ENCODE peak calls at places on chromosomes 13 and 19, in seven cellular contexts. One of them, this sample, is unnamed.

GRCh38 chr13:111385182-111385857 is 64.9 kb downstream of the TEX29 start:
- DNase-seq in K562: no peak
- DNase-seq in small intestine: no peak
- DNase-seq in ovary: no peak
- DNase-seq in tibial artery: no peak
- DNase-seq in esophagus squamous epithelium: no peak
- DNase-seq in GM23248: no peak
- DNase-seq in this sample: no peak

GRCh38 chr19:41785653-41786052 is 10.7 kb upstream of the CEACAM3 start:
- DNase-seq in GM23248: peak; percentile 71
- DNase-seq in esophagus squamous epithelium: no peak
- DNase-seq in K562: peak; percentile 83
- DNase-seq in tibial artery: peak; percentile 30
- DNase-seq in ovary: no peak
- DNase-seq in small intestine: peak; percentile 89
- DNase-seq in this sample: no peak

GRCh38 chr13:31111136-31111535 is 50.6 kb downstream of the HSPH1 start:
- DNase-seq in tibial artery: no peak
- DNase-seq in GM23248: peak; percentile 21
- DNase-seq in esophagus squamous epithelium: no peak
- DNase-seq in ovary: no peak
- DNase-seq in K562: no peak
- DNase-seq in small intestine: no peak
- DNase-seq in this sample: no peak

GRCh38 chr13:42991892-42992584 is at the start of gene EPSTI1:
- DNase-seq in esophagus squamous epithelium: no peak
- DNase-seq in ovary: peak; percentile 68
- DNase-seq in tibial artery: peak; percentile 66
- DNase-seq in K562: peak; percentile 31
- DNase-seq in GM23248: peak; percentile 84
- DNase-seq in small intestine: peak; percentile 93
- DNase-seq in this sample: peak; percentile 72

GRCh38 chr13:34419025-34419424 is 523.0 kb upstream of the NBEA start:
- DNase-seq in K562: no peak
- DNase-seq in ovary: no peak
- DNase-seq in GM23248: no peak
- DNase-seq in tibial artery: no peak
- DNase-seq in small intestine: no peak
- DNase-seq in esophagus squamous epithelium: no peak
- DNase-seq in this sample: no peak

GRCh38 chr13:21749410-21749809 is 78.5 kb downstream of the FGF9 start:
- DNase-seq in K562: no peak
- DNase-seq in esophagus squamous epithelium: no peak
- DNase-seq in GM23248: peak; percentile 7
- DNase-seq in ovary: no peak
- DNase-seq in small intestine: no peak
- DNase-seq in tibial artery: no peak
- DNase-seq in this sample: no peak

GRCh38 chr19:33063356-33064116 is 1.2 kb downstream of the RHPN2 start:
- DNase-seq in small intestine: peak; percentile 87
- DNase-seq in tibial artery: no peak
- DNase-seq in esophagus squamous epithelium: no peak
- DNase-seq in ovary: peak; percentile 26
- DNase-seq in K562: no peak
- DNase-seq in GM23248: no peak
- DNase-seq in this sample: peak; percentile 57

GRCh38 chr13:107376393-107377085 is 808.6 kb upstream of the ARGLU1 start:
- DNase-seq in ovary: no peak
- DNase-seq in esophagus squamous epithelium: no peak
- DNase-seq in K562: no peak
- DNase-seq in GM23248: peak; percentile 52
- DNase-seq in small intestine: no peak
- DNase-seq in tibial artery: no peak
- DNase-seq in this sample: no peak

GRCh38 chr13:95020298-95020987 is 280.8 kb downstream of the ABCC4 start:
- DNase-seq in tibial artery: no peak
- DNase-seq in K562: no peak
- DNase-seq in esophagus squamous epithelium: no peak
- DNase-seq in ovary: no peak
- DNase-seq in GM23248: no peak
- DNase-seq in small intestine: no peak
- DNase-seq in this sample: no peak

GRCh38 chr19:42199440-42200115 is 17.9 kb downstream of the DEDD2 start:
- DNase-seq in small intestine: peak; percentile 32
- DNase-seq in ovary: no peak
- DNase-seq in GM23248: no peak
- DNase-seq in K562: peak; percentile 92
- DNase-seq in esophagus squamous epithelium: no peak
- DNase-seq in tibial artery: peak; percentile 55
- DNase-seq in this sample: peak; percentile 69

GRCh38 chr19:4199699-4200293 is 17.3 kb downstream of the ANKRD24 start:
- DNase-seq in small intestine: peak; percentile 50
- DNase-seq in esophagus squamous epithelium: no peak
- DNase-seq in ovary: no peak
- DNase-seq in K562: peak; percentile 42
- DNase-seq in tibial artery: no peak
- DNase-seq in GM23248: no peak
- DNase-seq in this sample: no peak

GRCh38 chr13:30333601-30334000 is 26.2 kb upstream of the KATNAL1 start:
- DNase-seq in small intestine: no peak
- DNase-seq in GM23248: no peak
- DNase-seq in esophagus squamous epithelium: no peak
- DNase-seq in ovary: no peak
- DNase-seq in tibial artery: no peak
- DNase-seq in K562: no peak
- DNase-seq in this sample: no peak

GRCh38 chr13:75838366-75839017 is 202.4 kb downstream of the LMO7 start:
- DNase-seq in small intestine: no peak
- DNase-seq in esophagus squamous epithelium: no peak
- DNase-seq in K562: no peak
- DNase-seq in tibial artery: no peak
- DNase-seq in GM23248: peak; percentile 22
- DNase-seq in ovary: no peak
- DNase-seq in this sample: no peak

GRCh38 chr13:91946498-91947070 is 548.2 kb downstream of the GPC5 start:
- DNase-seq in ovary: no peak
- DNase-seq in small intestine: no peak
- DNase-seq in GM23248: peak; percentile 1
- DNase-seq in K562: peak; percentile 1
- DNase-seq in esophagus squamous epithelium: no peak
- DNase-seq in tibial artery: no peak
- DNase-seq in this sample: no peak

GRCh38 chr19:7851623-7852500 is 21.8 kb downstream of the EVI5L start:
- DNase-seq in tibial artery: no peak
- DNase-seq in small intestine: no peak
- DNase-seq in GM23248: no peak
- DNase-seq in esophagus squamous epithelium: no peak
- DNase-seq in ovary: no peak
- DNase-seq in K562: no peak
- DNase-seq in this sample: no peak

GRCh38 chr19:10892256-10892655 is 20.9 kb downstream of the CARM1 start:
- DNase-seq in esophagus squamous epithelium: no peak
- DNase-seq in tibial artery: no peak
- DNase-seq in GM23248: no peak
- DNase-seq in small intestine: no peak
- DNase-seq in ovary: no peak
- DNase-seq in K562: no peak
- DNase-seq in this sample: no peak

GRCh38 chr19:5141278-5141925 is 172.5 kb downstream of the KDM4B start:
- DNase-seq in GM23248: peak; percentile 36
- DNase-seq in tibial artery: no peak
- DNase-seq in ovary: no peak
- DNase-seq in esophagus squamous epithelium: no peak
- DNase-seq in K562: no peak
- DNase-seq in small intestine: no peak
- DNase-seq in this sample: no peak

GRCh38 chr13:74107598-74107997 is 26.6 kb downstream of the KLF12 start:
- DNase-seq in esophagus squamous epithelium: no peak
- DNase-seq in GM23248: no peak
- DNase-seq in small intestine: no peak
- DNase-seq in K562: no peak
- DNase-seq in tibial artery: no peak
- DNase-seq in ovary: no peak
- DNase-seq in this sample: no peak

GRCh38 chr13:32414580-32414979 is 13.3 kb downstream of the N4BP2L1 start:
- DNase-seq in ovary: no peak
- DNase-seq in K562: no peak
- DNase-seq in small intestine: no peak
- DNase-seq in esophagus squamous epithelium: no peak
- DNase-seq in GM23248: no peak
- DNase-seq in tibial artery: no peak
- DNase-seq in this sample: peak; percentile 72

GRCh38 chr19:42274065-42274682 is 5.1 kb downstream of the CIC start:
- DNase-seq in esophagus squamous epithelium: no peak
- DNase-seq in ovary: peak; percentile 20
- DNase-seq in tibial artery: no peak
- DNase-seq in K562: no peak
- DNase-seq in GM23248: no peak
- DNase-seq in small intestine: no peak
- DNase-seq in this sample: no peak

GRCh38 chr13:111068009-111068350 is 47.1 kb upstream of the ARHGEF7 start:
- DNase-seq in K562: no peak
- DNase-seq in small intestine: no peak
- DNase-seq in GM23248: no peak
- DNase-seq in esophagus squamous epithelium: no peak
- DNase-seq in ovary: no peak
- DNase-seq in tibial artery: no peak
- DNase-seq in this sample: no peak

GRCh38 chr13:24035411-24035810 is 125.1 kb upstream of the SPATA13 start:
- DNase-seq in K562: no peak
- DNase-seq in GM23248: peak; percentile 32
- DNase-seq in esophagus squamous epithelium: no peak
- DNase-seq in small intestine: no peak
- DNase-seq in tibial artery: no peak
- DNase-seq in ovary: no peak
- DNase-seq in this sample: no peak

GRCh38 chr19:55082023-55082851 is 6.6 kb downstream of the EPS8L1 start:
- DNase-seq in GM23248: peak; percentile 46
- DNase-seq in K562: peak; percentile 71
- DNase-seq in esophagus squamous epithelium: no peak
- DNase-seq in small intestine: peak; percentile 31
- DNase-seq in ovary: no peak
- DNase-seq in tibial artery: no peak
- DNase-seq in this sample: no peak

GRCh38 chr13:113116871-113117271 is 5.7 kb upstream of the F10 start:
- DNase-seq in ovary: peak; percentile 5
- DNase-seq in tibial artery: peak; percentile 9
- DNase-seq in small intestine: no peak
- DNase-seq in esophagus squamous epithelium: no peak
- DNase-seq in K562: no peak
- DNase-seq in GM23248: no peak
- DNase-seq in this sample: peak; percentile 27
- H3K27ac ChIP-seq in ovary: no peak overlapping the region
- H3K27ac ChIP-seq in tibial artery: no peak overlapping the region
- H3K27ac ChIP-seq in small intestine: no peak overlapping the region
- H3K27ac ChIP-seq in esophagus squamous epithelium: no peak overlapping the region
- H3K27ac ChIP-seq in K562: no peak overlapping the region
- H3K27ac ChIP-seq in GM23248: no peak overlapping the region
- H3K27ac ChIP-seq in this sample: no peak overlapping the region

DNA sequence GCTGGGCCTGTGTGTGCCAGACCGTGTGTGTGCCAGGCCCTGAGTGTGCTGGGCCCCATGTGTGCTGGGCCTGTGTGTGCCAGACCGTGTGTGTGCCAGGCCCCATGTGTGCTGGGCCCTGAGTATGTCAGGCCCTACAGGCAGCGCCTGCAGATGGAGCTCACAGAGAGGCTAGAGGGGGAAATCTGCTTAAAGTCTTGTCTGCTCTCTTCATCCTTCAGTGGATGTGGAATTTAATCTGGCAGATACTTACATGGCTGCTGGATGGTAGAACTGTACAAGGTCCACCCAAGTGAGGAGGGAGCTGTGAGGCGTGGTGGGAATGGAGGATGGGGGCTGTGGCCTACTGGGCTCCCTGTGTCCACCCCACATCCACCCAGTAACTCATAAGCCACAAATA is 53.7 kb downstream of the C13orf46 start:
- DNase-seq in ovary: no peak
- DNase-seq in tibial artery: no peak
- DNase-seq in K562: no peak
- DNase-seq in esophagus squamous epithelium: no peak
- DNase-seq in GM23248: no peak
- DNase-seq in small intestine: no peak
- DNase-seq in this sample: no peak
- H3K9me3 ChIP-seq in ovary: no peaks in the 10 kb centered on the region
- H3K9me3 ChIP-seq in tibial artery: no peaks in the 10 kb centered on the region
- H3K9me3 ChIP-seq in K562: peaks cover 2% of the 10 kb centered on the region
- H3K9me3 ChIP-seq in esophagus squamous epithelium: no peaks in the 10 kb centered on the region
- H3K9me3 ChIP-seq in GM23248: peaks cover 4% of the 10 kb centered on the region
- H3K9me3 ChIP-seq in small intestine: no peaks in the 10 kb centered on the region
- H3K9me3 ChIP-seq in this sample: no peaks in the 10 kb centered on the region

GRCh38 chr19:12786149-12786870 is 5.0 kb upstream of the JUNB start:
- DNase-seq in ovary: peak; percentile 38
- DNase-seq in K562: no peak
- DNase-seq in GM23248: no peak
- DNase-seq in tibial artery: peak; percentile 79
- DNase-seq in small intestine: peak; percentile 62
- DNase-seq in esophagus squamous epithelium: peak; percentile 50
- DNase-seq in this sample: peak; percentile 67
- H3K27ac ChIP-seq in ovary: peak overlapping the region; percentile 99
- H3K27ac ChIP-seq in K562: peak overlapping the region; percentile 45
- H3K27ac ChIP-seq in GM23248: peak overlapping the region; percentile 73
- H3K27ac ChIP-seq in tibial artery: peak overlapping the region; percentile 99
- H3K27ac ChIP-seq in small intestine: peak overlapping the region; percentile 95
- H3K27ac ChIP-seq in esophagus squamous epithelium: peak overlapping the region; percentile 99
- H3K27ac ChIP-seq in this sample: peak overlapping the region; percentile 96

GRCh38 chr19:58067240-58067912 is 8.3 kb downstream of the ZNF135 start:
- DNase-seq in ovary: no peak
- DNase-seq in small intestine: no peak
- DNase-seq in K562: no peak
- DNase-seq in esophagus squamous epithelium: no peak
- DNase-seq in GM23248: peak; percentile 19
- DNase-seq in tibial artery: no peak
- DNase-seq in this sample: no peak

GRCh38 chr19:58059003-58059671 is at the start of gene ZNF135:
- DNase-seq in GM23248: peak; percentile 95
- DNase-seq in ovary: peak; percentile 93
- DNase-seq in K562: no peak
- DNase-seq in small intestine: peak; percentile 66
- DNase-seq in esophagus squamous epithelium: peak; percentile 17
- DNase-seq in tibial artery: peak; percentile 74
- DNase-seq in this sample: peak; percentile 78

GRCh38 chr19:58059681-58060080 is 599 bp downstream of the ZNF135 start:
- DNase-seq in GM23248: no peak
- DNase-seq in esophagus squamous epithelium: no peak
- DNase-seq in ovary: no peak
- DNase-seq in small intestine: no peak
- DNase-seq in tibial artery: no peak
- DNase-seq in K562: no peak
- DNase-seq in this sample: no peak

GRCh38 chr19:58060231-58060630 is 1.1 kb downstream of the ZNF135 start:
- DNase-seq in small intestine: no peak
- DNase-seq in tibial artery: no peak
- DNase-seq in ovary: no peak
- DNase-seq in esophagus squamous epithelium: no peak
- DNase-seq in K562: no peak
- DNase-seq in GM23248: no peak
- DNase-seq in this sample: no peak

DNA sequence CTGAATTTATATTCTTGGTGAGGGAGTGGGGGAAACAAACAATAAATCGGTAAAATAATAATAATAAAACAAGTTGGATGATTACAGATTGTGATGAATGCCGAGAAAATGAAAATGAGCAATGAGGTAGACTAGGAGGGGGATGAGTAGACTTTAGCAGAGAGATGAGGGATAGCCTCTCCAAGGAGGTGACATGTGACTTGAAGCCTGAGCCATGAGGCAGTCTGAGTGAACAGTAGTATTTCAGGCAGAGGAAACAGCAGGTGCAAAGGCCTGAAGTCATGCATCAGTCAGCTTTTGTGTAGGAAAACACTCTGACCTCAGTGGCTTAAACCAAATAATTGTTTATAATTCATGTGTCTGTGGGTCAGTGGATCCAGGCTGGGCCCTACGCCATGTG is 4.6 kb downstream of the ZNF135 start:
- DNase-seq in K562: no peak
- DNase-seq in GM23248: no peak
- DNase-seq in esophagus squamous epithelium: no peak
- DNase-seq in ovary: no peak
- DNase-seq in small intestine: no peak
- DNase-seq in tibial artery: no peak
- DNase-seq in this sample: no peak
- H3K9me3 ChIP-seq in K562: no peaks in the 10 kb centered on the region
- H3K9me3 ChIP-seq in GM23248: no peaks in the 10 kb centered on the region
- H3K9me3 ChIP-seq in esophagus squamous epithelium: peaks cover 49% of the 10 kb centered on the region
- H3K9me3 ChIP-seq in ovary: peaks cover 15% of the 10 kb centered on the region
- H3K9me3 ChIP-seq in small intestine: peaks cover 3% of the 10 kb centered on the region
- H3K9me3 ChIP-seq in tibial artery: peaks cover 20% of the 10 kb centered on the region
- H3K9me3 ChIP-seq in this sample: peaks cover 29% of the 10 kb centered on the region

This sample was measured in right lobe of liver.